ENCODE peak calls at places on chromosomes 6 and 20, in ten cellular contexts. K, N, S, M, C, X, U, O, R and B are unnamed samples.

GRCh38 chr20:40651121-40651520 is 37.9 kb downstream of the MAFB start:
- DNase-seq in K (no peak), N (no peak), S (no peak), M (peak), C (no peak), X (no peak), U (no peak), O (no peak), R (peak), B (no peak)

GRCh38 chr20:3107464-3108025 is 23.0 kb upstream of the AVP start:
- DNase-seq in K (no peak), N (no peak), S (no peak), M (no peak), C (no peak), X (no peak), U (no peak), O (no peak), R (no peak), B (no peak)

GRCh38 chr6:134282816-134283215 is 35.1 kb downstream of the SGK1 start:
- DNase-seq in K (no peak), N (no peak), S (no peak), M (no peak), C (no peak), X (no peak), U (no peak), O (no peak), R (no peak), B (no peak)

GRCh38 chr6:56637640-56638039 is 5.0 kb downstream of the DST start:
- DNase-seq in K (peak), N (peak), S (no peak), M (peak), C (no peak), X (no peak), U (no peak), O (peak), R (peak), B (no peak)

GRCh38 chr20:40050596-40050995 is 638.4 kb downstream of the MAFB start:
- DNase-seq in K (no peak), N (no peak), S (no peak), M (peak), C (no peak), X (no peak), U (no peak), O (no peak), R (no peak), B (peak)

GRCh38 chr6:148432405-148433195 is 90.0 kb downstream of the SASH1 start:
- DNase-seq in K (no peak), N (no peak), S (no peak), M (no peak), C (no peak), X (no peak), U (no peak), O (no peak), R (no peak), B (no peak)

GRCh38 chr20:12679456-12679855 is 329.3 kb upstream of the SPTLC3 start:
- DNase-seq in K (no peak), N (no peak), S (no peak), M (no peak), C (no peak), X (no peak), U (no peak), O (no peak), R (no peak), B (no peak)

GRCh38 chr6:36443951-36444428 is 1.2 kb downstream of the KCTD20 start:
- DNase-seq in K (peak), N (no peak), S (no peak), M (peak), C (peak), X (no peak), U (no peak), O (no peak), R (peak), B (no peak)

GRCh38 chr20:11156922-11157321 is 483.1 kb upstream of the JAG1 start:
- DNase-seq in K (no peak), N (no peak), S (no peak), M (peak), C (no peak), X (no peak), U (no peak), O (no peak), R (no peak), B (no peak)

GRCh38 chr6:107511410-107512070 is 21.6 kb downstream of the SOBP start:
- DNase-seq in K (no peak), N (no peak), S (no peak), M (no peak), C (no peak), X (no peak), U (no peak), O (no peak), R (no peak), B (no peak)

GRCh38 chr6:164346631-164347030 is 932.1 kb downstream of the QKI start:
- DNase-seq in K (no peak), N (no peak), S (no peak), M (no peak), C (no peak), X (no peak), U (no peak), O (no peak), R (no peak), B (no peak)

GRCh38 chr20:45407067-45407745 is 883 bp upstream of the DBNDD2 start:
- DNase-seq in K (peak), N (peak), S (no peak), M (peak), C (peak), X (no peak), U (peak), O (no peak), R (peak), B (no peak)

GRCh38 chr6:170454512-170455285 is 98.4 kb downstream of the PSMB1 start:
- DNase-seq in K (no peak), N (no peak), S (no peak), M (no peak), C (peak), X (no peak), U (no peak), O (no peak), R (no peak), B (no peak)

GRCh38 chr6:159217595-159218275 is 48.5 kb downstream of the FNDC1 start:
- DNase-seq in K (peak), N (no peak), S (no peak), M (no peak), C (peak), X (no peak), U (no peak), O (no peak), R (peak), B (no peak)

GRCh38 chr6:33297956-33298772 is 578 bp downstream of the RGL2 start:
- DNase-seq in K (peak), N (peak), S (no peak), M (peak), C (peak), X (peak), U (peak), O (peak), R (peak), B (peak)

GRCh38 chr6:45688180-45688579 is 310.4 kb upstream of the SUPT3H start:
- DNase-seq in K (no peak), N (no peak), S (no peak), M (no peak), C (no peak), X (no peak), U (no peak), O (no peak), R (no peak), B (no peak)

GRCh38 chr6:166565084-166565651 is 21.3 kb downstream of the RAMACL start:
- DNase-seq in K (no peak), N (no peak), S (no peak), M (no peak), C (peak), X (no peak), U (no peak), O (no peak), R (no peak), B (no peak)